ENCODE peak calls at places on chromosome 10, in seven cellular contexts. W is GDM1; J is endothelial cell; X is AG08395; H is right lobe of liver; N is brain microvascular endothelial cell; E is activated CD8-positive, alpha-beta memory T cell treated with anti-CD3 and anti-CD28 coated beads for 24 hours. V is an unnamed sample.

GRCh38 chr10:51171946-51172345 is 97.7 kb downstream of the PRKG1 start:
- DNase-seq in W (no peak), E (no peak), H (no peak), N (no peak), X (no peak), J (no peak), V (peak)

GRCh38 chr10:52703898-52704297 is 68.7 kb downstream of the MBL2 start:
- DNase-seq in H (no peak), E (no peak), N (no peak), W (no peak), X (no peak), J (no peak), V (no peak)

GRCh38 chr10:73771722-73772279 is 10.0 kb upstream of the CHCHD1 start:
- DNase-seq in N (peak), H (no peak), X (peak), J (peak), E (no peak), W (no peak), V (peak)

GRCh38 chr10:98272690-98273453 is 4.9 kb upstream of the LOXL4 start:
- DNase-seq in J (no peak), N (no peak), W (no peak), X (no peak), E (no peak), H (peak), V (no peak)

GRCh38 chr10:77355844-77356243 is 281.8 kb downstream of the KCNMA1 start:
- DNase-seq in N (peak), J (no peak), X (peak), E (no peak), H (no peak), W (no peak), V (peak)

GRCh38 chr10:86937502-86938154 is 19.8 kb downstream of the MMRN2 start:
- DNase-seq in X (no peak), W (no peak), E (no peak), N (no peak), H (peak), J (no peak), V (no peak)

GRCh38 chr10:79193694-79194382 is 125.1 kb downstream of the ZMIZ1 start:
- DNase-seq in N (no peak), W (no peak), X (no peak), E (no peak), J (no peak), H (no peak), V (no peak)

GRCh38 chr10:75110006-75110632 is 1.3 kb upstream of the SAMD8 start:
- DNase-seq in H (peak), N (no peak), W (no peak), X (no peak), E (peak), J (no peak), V (no peak)

GRCh38 chr10:132545659-132546367 is 8.2 kb downstream of the INPP5A start:
- DNase-seq in E (no peak), H (no peak), W (no peak), N (no peak), J (no peak), X (no peak), V (no peak)

GRCh38 chr10:61423178-61423577 is 30.0 kb downstream of the TMEM26 start:
- DNase-seq in J (no peak), N (no peak), W (no peak), X (no peak), H (no peak), E (no peak), V (no peak)

GRCh38 chr10:71461917-71462641 is 65.4 kb downstream of the CDH23 start:
- DNase-seq in W (no peak), H (peak), E (no peak), N (no peak), J (no peak), X (no peak), V (no peak)

GRCh38 chr10:94361161-94361794 is 1.5 kb downstream of the NOC3L start:
- DNase-seq in J (no peak), N (no peak), W (no peak), E (no peak), X (no peak), H (peak), V (no peak)

GRCh38 chr10:13593560-13593959 is 6.8 kb downstream of the PRPF18 start:
- DNase-seq in E (no peak), X (peak), J (no peak), N (no peak), W (no peak), H (no peak), V (peak)

GRCh38 chr10:123359539-123359938 is 205.3 kb downstream of the BUB3 start:
- DNase-seq in E (no peak), W (no peak), J (no peak), H (no peak), N (no peak), X (no peak), V (no peak)

GRCh38 chr10:33566426-33566825 is 232.0 kb upstream of the NRP1 start:
- DNase-seq in H (no peak), N (no peak), W (no peak), X (no peak), J (no peak), E (no peak), V (no peak)

GRCh38 chr10:57786850-57787750 is 480.6 kb downstream of the IPMK start:
- DNase-seq in W (no peak), N (no peak), E (no peak), X (no peak), H (no peak), J (no peak), V (no peak)

GRCh38 chr10:104123397-104123796 is 1.4 kb downstream of the SFR1 start:
- DNase-seq in X (peak), E (no peak), N (no peak), J (no peak), H (no peak), W (no peak), V (peak)

GRCh38 chr10:124155781-124156401 is 62.5 kb upstream of the CHST15 start:
- DNase-seq in X (peak), E (no peak), J (no peak), W (no peak), H (no peak), N (no peak), V (peak)

GRCh38 chr10:8817303-8817702 is 762.8 kb downstream of the GATA3 start:
- DNase-seq in H (no peak), X (no peak), E (no peak), J (no peak), N (no peak), W (no peak), V (no peak)

GRCh38 chr10:9038146-9038714 is 983.7 kb downstream of the GATA3 start:
- DNase-seq in J (no peak), N (no peak), H (peak), E (no peak), X (no peak), W (no peak), V (no peak)

GRCh38 chr10:45398595-45398994 is 24.6 kb downstream of the ALOX5 start:
- DNase-seq in N (no peak), E (no peak), H (no peak), W (no peak), X (no peak), J (no peak), V (no peak)

GRCh38 chr10:52986120-52986519 is 213.5 kb upstream of the MBL2 start:
- DNase-seq in J (no peak), X (no peak), W (no peak), N (no peak), H (no peak), E (no peak), V (no peak)

V was measured in fibroblast of gingiva.